ENCODE peak calls at places on chromosome 19, in nine cellular contexts. One of them, this sample, is unnamed.

GRCh38 chr19:17339088-17339741 is 1.9 kb downstream of the GTPBP3 start:
- DNase-seq in activated CD4-positive, alpha-beta T cell treated with anti-CD3 and anti-CD28 coated beads, Interleukin-2, amount 10 ng/mL, durations not matched to agents 7 days and 5 days: peak; percentile 46
- DNase-seq in mesenchymal stem cell: no peak
- DNase-seq in heart left ventricle: no peak
- DNase-seq in SHP77: no peak
- DNase-seq in AG08395: no peak
- DNase-seq in A549: no peak
- DNase-seq in NCI-H774: no peak
- DNase-seq in NCI-H510A: no peak
- DNase-seq in this sample: no peak

GRCh38 chr19:40273469-40274360 is 11.4 kb downstream of the AKT2 start:
- DNase-seq in activated CD4-positive, alpha-beta T cell treated with anti-CD3 and anti-CD28 coated beads, Interleukin-2, amount 10 ng/mL, durations not matched to agents 7 days and 5 days: no peak
- DNase-seq in mesenchymal stem cell: no peak
- DNase-seq in heart left ventricle: no peak
- DNase-seq in SHP77: no peak
- DNase-seq in AG08395: no peak
- DNase-seq in A549: no peak
- DNase-seq in NCI-H774: no peak
- DNase-seq in NCI-H510A: no peak
- DNase-seq in this sample: no peak

GRCh38 chr19:47105874-47106273 is 7.7 kb downstream of the ZC3H4 start:
- DNase-seq in activated CD4-positive, alpha-beta T cell treated with anti-CD3 and anti-CD28 coated beads, Interleukin-2, amount 10 ng/mL, durations not matched to agents 7 days and 5 days: no peak
- DNase-seq in mesenchymal stem cell: no peak
- DNase-seq in heart left ventricle: no peak
- DNase-seq in SHP77: no peak
- DNase-seq in AG08395: no peak
- DNase-seq in A549: no peak
- DNase-seq in NCI-H774: no peak
- DNase-seq in NCI-H510A: no peak
- DNase-seq in this sample: no peak

GRCh38 chr19:50551034-50551712 is 17.1 kb downstream of the LRRC4B start:
- DNase-seq in activated CD4-positive, alpha-beta T cell treated with anti-CD3 and anti-CD28 coated beads, Interleukin-2, amount 10 ng/mL, durations not matched to agents 7 days and 5 days: no peak
- DNase-seq in mesenchymal stem cell: no peak
- DNase-seq in heart left ventricle: no peak
- DNase-seq in SHP77: no peak
- DNase-seq in AG08395: no peak
- DNase-seq in A549: no peak
- DNase-seq in NCI-H774: no peak
- DNase-seq in NCI-H510A: no peak
- DNase-seq in this sample: no peak

GRCh38 chr19:45632468-45633196 is 6.6 kb downstream of the EML2 start:
- DNase-seq in activated CD4-positive, alpha-beta T cell treated with anti-CD3 and anti-CD28 coated beads, Interleukin-2, amount 10 ng/mL, durations not matched to agents 7 days and 5 days: peak; percentile 36
- DNase-seq in mesenchymal stem cell: peak; percentile 85
- DNase-seq in heart left ventricle: peak; percentile 77
- DNase-seq in SHP77: peak; percentile 46
- DNase-seq in AG08395: peak; percentile 99
- DNase-seq in A549: peak; percentile 98
- DNase-seq in NCI-H774: peak; percentile 62
- DNase-seq in NCI-H510A: no peak
- DNase-seq in this sample: peak; percentile 70

GRCh38 chr19:33055718-33056117 is 9.0 kb downstream of the RHPN2 start:
- DNase-seq in activated CD4-positive, alpha-beta T cell treated with anti-CD3 and anti-CD28 coated beads, Interleukin-2, amount 10 ng/mL, durations not matched to agents 7 days and 5 days: no peak
- DNase-seq in mesenchymal stem cell: no peak
- DNase-seq in heart left ventricle: no peak
- DNase-seq in SHP77: no peak
- DNase-seq in AG08395: peak; percentile 22
- DNase-seq in A549: no peak
- DNase-seq in NCI-H774: no peak
- DNase-seq in NCI-H510A: no peak
- DNase-seq in this sample: no peak

GRCh38 chr19:50434525-50434924 is 1.8 kb downstream of the MYBPC2 start:
- DNase-seq in activated CD4-positive, alpha-beta T cell treated with anti-CD3 and anti-CD28 coated beads, Interleukin-2, amount 10 ng/mL, durations not matched to agents 7 days and 5 days: no peak
- DNase-seq in mesenchymal stem cell: no peak
- DNase-seq in heart left ventricle: no peak
- DNase-seq in SHP77: no peak
- DNase-seq in AG08395: no peak
- DNase-seq in A549: no peak
- DNase-seq in NCI-H774: no peak
- DNase-seq in NCI-H510A: no peak
- DNase-seq in this sample: no peak

GRCh38 chr19:5398693-5399057 is 56.5 kb upstream of the ZNRF4 start:
- DNase-seq in activated CD4-positive, alpha-beta T cell treated with anti-CD3 and anti-CD28 coated beads, Interleukin-2, amount 10 ng/mL, durations not matched to agents 7 days and 5 days: no peak
- DNase-seq in mesenchymal stem cell: no peak
- DNase-seq in heart left ventricle: no peak
- DNase-seq in SHP77: no peak
- DNase-seq in AG08395: no peak
- DNase-seq in A549: no peak
- DNase-seq in NCI-H774: no peak
- DNase-seq in NCI-H510A: no peak
- DNase-seq in this sample: no peak

GRCh38 chr19:54248016-54248601 is 5.5 kb upstream of the LILRA6 start:
- DNase-seq in activated CD4-positive, alpha-beta T cell treated with anti-CD3 and anti-CD28 coated beads, Interleukin-2, amount 10 ng/mL, durations not matched to agents 7 days and 5 days: peak; percentile 20
- DNase-seq in mesenchymal stem cell: no peak
- DNase-seq in heart left ventricle: peak; percentile 44
- DNase-seq in SHP77: no peak
- DNase-seq in AG08395: no peak
- DNase-seq in A549: no peak
- DNase-seq in NCI-H774: no peak
- DNase-seq in NCI-H510A: no peak
- DNase-seq in this sample: no peak

GRCh38 chr19:53982611-53983010 is 8.8 kb upstream of the CACNG6 start:
- DNase-seq in activated CD4-positive, alpha-beta T cell treated with anti-CD3 and anti-CD28 coated beads, Interleukin-2, amount 10 ng/mL, durations not matched to agents 7 days and 5 days: no peak
- DNase-seq in mesenchymal stem cell: no peak
- DNase-seq in heart left ventricle: peak; percentile 62
- DNase-seq in SHP77: no peak
- DNase-seq in AG08395: peak; percentile 40
- DNase-seq in A549: peak; percentile 64
- DNase-seq in NCI-H774: no peak
- DNase-seq in NCI-H510A: no peak
- DNase-seq in this sample: peak; percentile 47

GRCh38 chr19:55340144-55340783 is 588 bp downstream of the KMT5C start:
- DNase-seq in activated CD4-positive, alpha-beta T cell treated with anti-CD3 and anti-CD28 coated beads, Interleukin-2, amount 10 ng/mL, durations not matched to agents 7 days and 5 days: peak; percentile 35
- DNase-seq in mesenchymal stem cell: no peak
- DNase-seq in heart left ventricle: no peak
- DNase-seq in SHP77: no peak
- DNase-seq in AG08395: no peak
- DNase-seq in A549: no peak
- DNase-seq in NCI-H774: no peak
- DNase-seq in NCI-H510A: no peak
- DNase-seq in this sample: no peak

GRCh38 chr19:38742296-38742695 is 2.0 kb downstream of the CAPN12 start:
- DNase-seq in activated CD4-positive, alpha-beta T cell treated with anti-CD3 and anti-CD28 coated beads, Interleukin-2, amount 10 ng/mL, durations not matched to agents 7 days and 5 days: no peak
- DNase-seq in mesenchymal stem cell: no peak
- DNase-seq in heart left ventricle: no peak
- DNase-seq in SHP77: no peak
- DNase-seq in AG08395: no peak
- DNase-seq in A549: no peak
- DNase-seq in NCI-H774: no peak
- DNase-seq in NCI-H510A: no peak
- DNase-seq in this sample: no peak

GRCh38 chr19:17002455-17002854 is 24.2 kb downstream of the CPAMD8 start:
- DNase-seq in activated CD4-positive, alpha-beta T cell treated with anti-CD3 and anti-CD28 coated beads, Interleukin-2, amount 10 ng/mL, durations not matched to agents 7 days and 5 days: no peak
- DNase-seq in mesenchymal stem cell: no peak
- DNase-seq in heart left ventricle: no peak
- DNase-seq in SHP77: no peak
- DNase-seq in AG08395: no peak
- DNase-seq in A549: no peak
- DNase-seq in NCI-H774: no peak
- DNase-seq in NCI-H510A: no peak
- DNase-seq in this sample: no peak

GRCh38 chr19:31530781-31531180 is 181.5 kb upstream of the TSHZ3 start:
- DNase-seq in activated CD4-positive, alpha-beta T cell treated with anti-CD3 and anti-CD28 coated beads, Interleukin-2, amount 10 ng/mL, durations not matched to agents 7 days and 5 days: no peak
- DNase-seq in mesenchymal stem cell: no peak
- DNase-seq in heart left ventricle: no peak
- DNase-seq in SHP77: no peak
- DNase-seq in AG08395: no peak
- DNase-seq in A549: no peak
- DNase-seq in NCI-H774: no peak
- DNase-seq in NCI-H510A: no peak
- DNase-seq in this sample: no peak

GRCh38 chr19:12949363-12950284 is 4.0 kb downstream of the RAD23A start:
- DNase-seq in activated CD4-positive, alpha-beta T cell treated with anti-CD3 and anti-CD28 coated beads, Interleukin-2, amount 10 ng/mL, durations not matched to agents 7 days and 5 days: no peak
- DNase-seq in mesenchymal stem cell: no peak
- DNase-seq in heart left ventricle: no peak
- DNase-seq in SHP77: no peak
- DNase-seq in AG08395: no peak
- DNase-seq in A549: no peak
- DNase-seq in NCI-H774: no peak
- DNase-seq in NCI-H510A: no peak
- DNase-seq in this sample: no peak

GRCh38 chr19:55384576-55385235 is 614 bp upstream of the TMEM238 start:
- DNase-seq in activated CD4-positive, alpha-beta T cell treated with anti-CD3 and anti-CD28 coated beads, Interleukin-2, amount 10 ng/mL, durations not matched to agents 7 days and 5 days: peak; percentile 40
- DNase-seq in mesenchymal stem cell: no peak
- DNase-seq in heart left ventricle: no peak
- DNase-seq in SHP77: no peak
- DNase-seq in AG08395: no peak
- DNase-seq in A549: no peak
- DNase-seq in NCI-H774: peak; percentile 40
- DNase-seq in NCI-H510A: peak; percentile 57
- DNase-seq in this sample: peak; percentile 42

GRCh38 chr19:18741566-18742121 is 49.5 kb downstream of the COMP start:
- DNase-seq in activated CD4-positive, alpha-beta T cell treated with anti-CD3 and anti-CD28 coated beads, Interleukin-2, amount 10 ng/mL, durations not matched to agents 7 days and 5 days: no peak
- DNase-seq in mesenchymal stem cell: peak; percentile 20
- DNase-seq in heart left ventricle: no peak
- DNase-seq in SHP77: peak; percentile 63
- DNase-seq in AG08395: no peak
- DNase-seq in A549: no peak
- DNase-seq in NCI-H774: peak; percentile 79
- DNase-seq in NCI-H510A: peak; percentile 90
- DNase-seq in this sample: peak; percentile 46

GRCh38 chr19:32252333-32252669 is 93.1 kb upstream of the ZNF507 start:
- DNase-seq in activated CD4-positive, alpha-beta T cell treated with anti-CD3 and anti-CD28 coated beads, Interleukin-2, amount 10 ng/mL, durations not matched to agents 7 days and 5 days: no peak
- DNase-seq in mesenchymal stem cell: no peak
- DNase-seq in heart left ventricle: no peak
- DNase-seq in SHP77: no peak
- DNase-seq in AG08395: no peak
- DNase-seq in A549: no peak
- DNase-seq in NCI-H774: no peak
- DNase-seq in NCI-H510A: no peak
- DNase-seq in this sample: no peak

GRCh38 chr19:12453495-12453894 is 12.7 kb upstream of the ZNF443 start:
- DNase-seq in activated CD4-positive, alpha-beta T cell treated with anti-CD3 and anti-CD28 coated beads, Interleukin-2, amount 10 ng/mL, durations not matched to agents 7 days and 5 days: no peak
- DNase-seq in mesenchymal stem cell: no peak
- DNase-seq in heart left ventricle: no peak
- DNase-seq in SHP77: no peak
- DNase-seq in AG08395: no peak
- DNase-seq in A549: no peak
- DNase-seq in NCI-H774: no peak
- DNase-seq in NCI-H510A: peak; percentile 21
- DNase-seq in this sample: no peak

GRCh38 chr19:45514376-45515051 is 7.2 kb downstream of the VASP start:
- DNase-seq in activated CD4-positive, alpha-beta T cell treated with anti-CD3 and anti-CD28 coated beads, Interleukin-2, amount 10 ng/mL, durations not matched to agents 7 days and 5 days: no peak
- DNase-seq in mesenchymal stem cell: no peak
- DNase-seq in heart left ventricle: no peak
- DNase-seq in SHP77: no peak
- DNase-seq in AG08395: no peak
- DNase-seq in A549: no peak
- DNase-seq in NCI-H774: no peak
- DNase-seq in NCI-H510A: no peak
- DNase-seq in this sample: no peak

This sample was measured in testis.